ENCODE peak calls at places on chromosomes 4 and X, in ten cellular contexts. T is A549, N is heart left ventricle, A is pancreas, J is MG63, W is cardiac muscle cell, G is body of pancreas, I is small intestine, L is SK-N-MC, E is AG04450. O is an unnamed sample. For H3K9me3, the result is how much of the 10 kb centered on the place peaks cover.

GRCh38 chrX:15310117-15310516 is 5.3 kb downstream of the ASB11 start:
- DNase-seq in T (no peak), N (peak), A (peak), J (no peak), W (peak), G (peak), I (peak), L (peak), E (no peak), O (no peak)

GRCh38 chr4:53914313-53915016 is 149.9 kb downstream of the CHIC2 start:
- DNase-seq in T (peak), N (no peak), A (no peak), J (peak), W (peak), G (no peak), I (no peak), L (no peak), E (no peak), O (no peak)

GRCh38 chr4:158758142-158758541 is 10.7 kb upstream of the FNIP2 start:
- DNase-seq in T (no peak), N (no peak), A (no peak), J (no peak), W (peak), G (no peak), I (no peak), L (no peak), E (no peak), O (no peak)

GRCh38 chrX:11944486-11944885 is 186.4 kb downstream of the MSL3 start:
- DNase-seq in T (peak), N (no peak), A (no peak), J (peak), W (peak), G (no peak), I (no peak), L (no peak), E (no peak), O (no peak)

GRCh38 chrX:110420771-110421498 is 62.3 kb downstream of the RTL9 start:
- DNase-seq in T (peak), N (no peak), A (no peak), J (no peak), W (no peak), G (no peak), I (no peak), L (no peak), E (no peak), O (no peak)

GRCh38 chrX:50801135-50801534 is 12.9 kb downstream of the SHROOM4 start:
- DNase-seq in T (no peak), N (no peak), A (no peak), J (no peak), W (no peak), G (no peak), I (no peak), L (no peak), E (no peak), O (no peak)

GRCh38 chrX:16603822-16604221 is 46.1 kb upstream of the S100G start:
- DNase-seq in T (no peak), N (no peak), A (no peak), J (no peak), W (no peak), G (no peak), I (peak), L (no peak), E (no peak), O (no peak)

GRCh38 chr4:7151668-7152227 is 40.6 kb upstream of the SORCS2 start:
- DNase-seq in T (peak), N (no peak), A (no peak), J (no peak), W (no peak), G (no peak), I (no peak), L (no peak), E (no peak), O (no peak)

GRCh38 chr4:128583753-128584712 is 225.5 kb upstream of the JADE1 start:
- DNase-seq in T (no peak), N (peak), A (peak), J (no peak), W (peak), G (peak), I (peak), L (no peak), E (no peak), O (no peak)

GRCh38 chrX:1387141-1387776 is 4.7 kb downstream of the SLC25A6 start:
- DNase-seq in T (no peak), N (no peak), A (no peak), J (no peak), W (no peak), G (no peak), I (no peak), L (no peak), E (no peak), O (peak)

DNA sequence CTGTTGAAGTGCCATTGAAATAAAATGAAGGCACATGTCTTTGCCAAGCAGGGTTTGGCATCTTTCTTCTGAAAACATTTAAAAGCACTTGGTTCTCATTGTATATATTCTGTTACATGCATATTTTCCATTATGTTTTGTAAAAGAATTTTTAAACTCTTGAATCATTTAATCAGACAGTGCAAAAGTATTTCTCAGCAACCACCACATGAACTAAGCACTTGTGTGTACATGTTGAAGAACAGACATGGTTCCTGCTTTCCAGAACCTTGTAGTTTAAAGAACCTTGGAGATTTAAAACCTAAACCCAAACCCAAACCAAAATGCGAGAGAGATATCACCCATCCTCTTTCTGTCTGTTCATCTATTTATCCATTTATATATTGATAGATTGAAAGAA is 220.3 kb upstream of the GIMD1 start:
- DNase-seq in T (no peak), N (no peak), A (no peak), J (no peak), W (no peak), G (no peak), I (no peak), L (no peak), E (no peak), O (no peak)
- H3K4me3 ChIP-seq in T (no peak), N (no peak), A (no peak), J (no peak), W (no peak), G (no peak), I (no peak), L (no peak), E (no peak), O (no peak)

GRCh38 chrX:115366535-115366934 is 77.0 kb downstream of the LUZP4 start:
- DNase-seq in T (no peak), N (no peak), A (no peak), J (no peak), W (no peak), G (no peak), I (no peak), L (no peak), E (no peak), O (no peak)
- H3K9me3 ChIP-seq in T (under half), N (under half), A (under half), J (under half), W (under half), G (under half), I (under half), L (under half), E (under half), O (under half)

DNA sequence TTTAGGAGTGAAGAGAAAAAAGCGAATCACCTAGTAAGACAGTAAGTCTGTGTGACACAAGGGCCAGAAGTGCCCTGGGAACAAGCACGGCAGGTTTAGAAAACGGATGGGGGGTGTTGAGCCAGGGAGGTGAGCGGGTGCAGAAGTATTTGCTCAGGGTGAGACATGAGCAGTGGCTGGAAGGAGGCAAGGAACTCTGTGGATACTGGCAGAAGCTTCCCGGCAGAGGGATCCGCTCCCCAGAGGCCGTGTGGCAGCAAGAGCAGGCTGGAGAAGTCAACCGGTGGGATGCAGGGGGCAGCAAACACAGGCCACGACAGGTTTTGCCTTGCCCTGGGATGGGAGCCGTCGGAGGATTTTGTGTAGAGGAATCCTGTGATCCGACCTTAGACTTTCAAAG is 2.3 kb upstream of the UVSSA start:
- DNase-seq in T (no peak), N (no peak), A (no peak), J (no peak), W (no peak), G (no peak), I (no peak), L (no peak), E (no peak), O (no peak)
- H3K4me3 ChIP-seq in T (no peak), N (no peak), A (no peak), J (no peak), W (no peak), G (no peak), I (no peak), L (no peak), E (no peak), O (no peak)

GRCh38 chr4:175281894-175282293 is 363.7 kb downstream of the ADAM29 start:
- DNase-seq in T (no peak), N (no peak), A (no peak), J (no peak), W (no peak), G (no peak), I (no peak), L (no peak), E (no peak), O (no peak)

GRCh38 chr4:175280153-175280552 is 362.0 kb downstream of the ADAM29 start:
- DNase-seq in T (no peak), N (no peak), A (no peak), J (no peak), W (no peak), G (no peak), I (no peak), L (no peak), E (no peak), O (no peak)

GRCh38 chr4:175277816-175278215 is 359.7 kb downstream of the ADAM29 start:
- DNase-seq in T (no peak), N (no peak), A (no peak), J (no peak), W (no peak), G (no peak), I (no peak), L (no peak), E (no peak), O (no peak)

DNA sequence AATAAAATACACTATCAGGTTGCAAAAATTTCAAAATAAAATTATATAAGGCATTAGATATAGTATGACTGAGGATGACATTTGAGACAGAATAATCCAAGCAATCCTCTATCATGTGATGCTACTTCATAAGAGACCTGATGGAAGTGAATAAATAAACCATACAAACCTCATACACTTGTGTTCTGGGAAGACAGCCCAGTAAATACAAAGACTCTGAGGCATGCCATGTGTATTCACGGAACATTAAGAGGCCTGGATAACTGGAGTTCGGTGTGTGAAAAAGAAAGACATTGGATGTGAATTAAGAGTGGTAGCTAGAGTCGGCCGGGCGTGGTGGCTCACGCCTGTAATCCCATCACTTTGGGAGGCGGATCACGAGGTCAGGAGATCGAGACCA is 364.2 kb downstream of the ADAM29 start:
- DNase-seq in T (no peak), N (no peak), A (no peak), J (no peak), W (no peak), G (no peak), I (no peak), L (no peak), E (no peak), O (no peak)
- H3K9me3 ChIP-seq in T (under half), N (under half), A (under half), J (under half), W (under half), G (under half), I (under half), L (under half), E (under half), O (under half)

O was measured in upper lobe of right lung.